ENCODE peak calls at places on chromosomes 2 and 18, in six cellular contexts. R is foreskin keratinocyte, B is hepatocyte, X is left ventricle myocardium inferior, D is lower leg skin, Z is esophagus squamous epithelium. U is an unnamed sample.

GRCh38 chr2:101818531-101819451 is 121.3 kb downstream of the MAP4K4 start:
- DNase-seq in R (peak; percentile 81), B (no peak), X (no peak), D (no peak), Z (no peak), U (no peak)

GRCh38 chr18:61973273-61974115 is 80.7 kb upstream of the RNF152 start:
- DNase-seq in R (no peak), B (no peak), X (no peak), D (no peak), Z (no peak), U (no peak)

GRCh38 chr2:112811841-112812306 is 24.7 kb downstream of the IL1B start:
- DNase-seq in R (peak; percentile 97), B (peak; percentile 29), X (no peak), D (no peak), Z (no peak), U (no peak)

GRCh38 chr2:215437614-215438013 is 1.7 kb upstream of the FN1 start:
- DNase-seq in R (peak; percentile 9), B (no peak), X (no peak), D (no peak), Z (no peak), U (no peak)

GRCh38 chr2:43576983-43577892 is 18.6 kb downstream of the THADA start:
- DNase-seq in R (peak; percentile 10), B (peak; percentile 73), X (no peak), D (no peak), Z (no peak), U (no peak)

GRCh38 chr18:11512096-11513030 is 97.0 kb upstream of the SLC35G4 start:
- DNase-seq in R (no peak), B (no peak), X (no peak), D (no peak), Z (no peak), U (no peak)

GRCh38 chr2:160918909-160919503 is 241.2 kb upstream of the TANK start:
- DNase-seq in R (no peak), B (peak; percentile 74), X (peak; percentile 73), D (peak; percentile 86), Z (no peak), U (no peak)

GRCh38 chr2:229728360-229728759 is 14.0 kb upstream of the DNER start:
- DNase-seq in R (no peak), B (no peak), X (no peak), D (no peak), Z (no peak), U (no peak)

GRCh38 chr18:5444269-5444668 is 99.5 kb downstream of the EPB41L3 start:
- DNase-seq in R (peak; percentile 34), B (no peak), X (no peak), D (no peak), Z (no peak), U (no peak)

GRCh38 chr18:11993264-11993916 is 12.1 kb downstream of the IMPA2 start:
- DNase-seq in R (no peak), B (no peak), X (no peak), D (no peak), Z (no peak), U (no peak)

GRCh38 chr18:9782073-9782857 is 74.2 kb downstream of the RAB31 start:
- DNase-seq in R (peak; percentile 55), B (peak; percentile 52), X (no peak), D (peak; percentile 80), Z (no peak), U (no peak)

GRCh38 chr2:159073256-159073655 is 104.8 kb downstream of the TANC1 start:
- DNase-seq in R (no peak), B (no peak), X (no peak), D (no peak), Z (no peak), U (no peak)

GRCh38 chr2:241848761-241849615 is 9.7 kb downstream of the PDCD1 start:
- DNase-seq in R (no peak), B (no peak), X (no peak), D (peak; percentile 75), Z (no peak), U (no peak)

GRCh38 chr2:221896505-221897151 is 324.5 kb upstream of the EPHA4 start:
- DNase-seq in R (no peak), B (peak; percentile 19), X (peak; percentile 30), D (no peak), Z (no peak), U (no peak)

GRCh38 chr18:37085362-37085761 is 256.4 kb downstream of the KIAA1328 start:
- DNase-seq in R (no peak), B (no peak), X (no peak), D (no peak), Z (no peak), U (no peak)

GRCh38 chr18:6557470-6558245 is 142.9 kb upstream of the L3MBTL4 start:
- DNase-seq in R (no peak), B (peak; percentile 19), X (no peak), D (no peak), Z (no peak), U (no peak)

GRCh38 chr2:176789751-176790150 is 422.8 kb upstream of the HNRNPA3 start:
- DNase-seq in R (no peak), B (no peak), X (no peak), D (no peak), Z (no peak), U (no peak)

GRCh38 chr2:173119069-173119807 is 43.6 kb downstream of the MAP3K20 start:
- DNase-seq in R (no peak), B (no peak), X (no peak), D (no peak), Z (no peak), U (no peak)
- TF ChIP-seq CTCF in R (no peak), B (no peak), X (no peak), D (no peak), Z (no peak), U (no peak)

GRCh38 chr2:156155319-156155718 is 177.2 kb downstream of the NR4A2 start:
- DNase-seq in R (no peak), B (no peak), X (no peak), D (no peak), Z (no peak), U (no peak)

GRCh38 chr2:156157670-156158069 is 174.9 kb downstream of the NR4A2 start:
- DNase-seq in R (no peak), B (no peak), X (no peak), D (no peak), Z (no peak), U (no peak)

GRCh38 chr2:156151351-156151750 is 181.2 kb downstream of the NR4A2 start:
- DNase-seq in R (no peak), B (no peak), X (no peak), D (no peak), Z (no peak), U (no peak)

GRCh38 chr2:156156580-156156979 is 175.9 kb downstream of the NR4A2 start:
- DNase-seq in R (no peak), B (no peak), X (no peak), D (no peak), Z (no peak), U (no peak)
- TF ChIP-seq CTCF in R (peak; percentile 42), B (peak; percentile 20), X (peak; percentile 25), D (no peak), Z (peak; percentile 13), U (no peak)

DNA sequence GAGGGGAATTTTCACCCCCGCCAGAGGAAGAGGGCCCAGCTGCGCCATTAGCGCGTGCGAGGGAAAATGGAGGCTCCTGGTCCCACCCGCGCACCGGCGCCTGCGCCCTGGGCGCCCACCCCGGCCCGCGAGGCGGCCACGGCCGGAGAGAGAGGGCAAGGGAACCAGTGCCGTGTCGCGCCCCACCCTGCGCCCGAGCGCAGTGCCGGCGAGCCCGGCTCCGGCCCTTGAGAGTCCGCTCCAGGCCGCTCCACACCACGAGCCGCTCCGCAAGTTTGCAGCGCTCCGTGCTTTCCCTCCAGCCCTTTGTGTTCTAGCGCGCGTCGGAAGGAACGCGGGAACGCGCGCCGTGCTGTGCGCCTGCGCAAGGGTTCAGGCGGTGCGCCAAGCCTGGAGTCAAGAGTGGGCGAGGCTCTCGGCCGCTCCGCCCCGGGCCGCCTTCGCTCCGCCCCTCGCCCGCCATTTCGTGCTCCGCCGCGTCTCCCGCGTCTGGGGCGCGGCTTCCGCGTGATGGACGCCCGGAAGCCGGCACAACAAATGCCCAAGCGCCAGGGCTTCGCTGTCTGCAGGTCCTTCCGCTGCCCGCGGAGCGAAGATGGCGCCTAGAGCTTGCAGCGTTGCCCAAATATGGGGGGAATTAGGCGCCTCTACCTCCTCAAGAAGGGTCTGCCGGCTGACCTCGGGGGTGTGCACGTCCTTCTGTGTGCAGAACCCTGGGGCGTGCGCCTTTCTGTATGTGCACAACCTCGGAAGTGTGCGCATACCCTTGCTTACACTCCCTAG is 46.1 kb upstream of the PTMA start:
- DNase-seq in R (peak; percentile 82), B (peak; percentile 97), X (peak; percentile 96), D (peak; percentile 99), Z (peak; percentile 77), U (peak; percentile 97)
- TF ChIP-seq CTCF in R (no peak), B (no peak), X (peak; percentile 27), D (no peak), Z (peak; percentile 4), U (no peak)

DNA sequence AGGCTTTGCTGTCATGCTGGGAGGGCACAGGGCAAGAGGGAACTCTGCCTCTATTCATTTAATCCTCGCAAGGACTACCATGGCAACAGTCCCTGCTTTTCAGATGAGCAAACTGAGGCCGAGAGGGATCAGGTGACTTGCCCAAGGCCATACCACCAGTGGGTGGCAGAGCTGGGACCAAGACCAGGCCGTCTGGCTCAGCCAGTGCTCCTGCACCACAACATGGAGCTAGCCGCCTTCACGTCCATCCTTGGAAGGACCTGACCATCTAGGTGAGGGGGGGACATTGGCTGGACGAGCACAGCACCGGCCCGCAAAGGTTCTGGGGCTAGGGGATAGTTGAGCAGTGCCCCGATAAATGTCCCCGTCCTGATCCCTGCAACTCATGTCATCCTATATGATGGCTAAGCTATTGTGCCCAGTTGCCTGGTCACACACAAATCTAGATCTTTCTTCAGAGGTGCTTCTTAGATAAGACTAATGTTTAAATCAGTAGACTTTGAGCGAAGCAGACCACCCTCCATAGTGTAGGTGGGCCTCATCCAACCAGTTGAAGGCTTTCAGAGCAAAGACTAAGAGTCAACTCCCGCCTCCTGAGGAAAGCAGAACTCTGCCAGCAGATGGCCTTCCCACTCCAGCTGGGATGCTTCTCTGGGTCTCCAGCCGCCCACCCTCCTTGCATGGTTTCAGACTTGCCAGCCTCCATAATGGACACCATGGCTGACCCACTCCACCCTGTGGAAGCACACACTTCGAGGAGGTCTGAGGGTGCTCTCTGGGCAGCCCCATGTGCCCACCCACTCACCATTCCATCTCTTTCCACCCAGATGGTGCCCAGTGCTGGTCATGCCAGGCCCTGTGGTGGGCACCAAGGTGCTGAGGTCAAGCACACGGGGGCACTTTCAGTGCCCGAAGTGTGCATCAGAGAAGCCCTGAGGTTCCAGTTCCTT is 214.8 kb upstream of the RAB6C start:
- DNase-seq in R (no peak), B (no peak), X (no peak), D (peak; percentile 63), Z (no peak), U (no peak)
- TF ChIP-seq CTCF in R (no peak), B (no peak), X (peak; percentile 7), D (no peak), Z (no peak), U (no peak)

GRCh38 chr2:10909050-10909995 is 2.4 kb upstream of the KCNF1 start:
- DNase-seq in R (no peak), B (peak; percentile 50), X (no peak), D (peak; percentile 64), Z (no peak), U (no peak)

GRCh38 chr2:10908195-10908594 is 3.5 kb upstream of the KCNF1 start:
- DNase-seq in R (no peak), B (no peak), X (no peak), D (no peak), Z (no peak), U (no peak)

GRCh38 chr2:10910625-10911024 is 1.1 kb upstream of the KCNF1 start:
- DNase-seq in R (no peak), B (no peak), X (no peak), D (peak; percentile 74), Z (no peak), U (no peak)

GRCh38 chr2:10911291-10912075 is at the start of gene KCNF1:
- DNase-seq in R (no peak), B (peak; percentile 70), X (no peak), D (peak; percentile 79), Z (no peak), U (no peak)

GRCh38 chr2:10909996-10910341 is 1.8 kb upstream of the KCNF1 start:
- DNase-seq in R (no peak), B (no peak), X (no peak), D (peak; percentile 7), Z (no peak), U (no peak)
- TF ChIP-seq CTCF in R (no peak), B (no peak), X (no peak), D (no peak), Z (no peak), U (no peak)